ENCODE peak calls at places on chromosomes 12 and 14, in four cellular contexts. S, O, V and B are unnamed samples.

GRCh38 chr14:87630808-87631207 is 362.2 kb downstream of the GALC start:
- DNase-seq in S (peak; percentile 2), O (no peak), V (no peak), B (no peak)

GRCh38 chr14:77593501-77593911 is 22.9 kb downstream of the SPTLC2 start:
- DNase-seq in S (no peak), O (no peak), V (peak; percentile 45), B (no peak)

GRCh38 chr14:99892406-99892805 is 99.2 kb downstream of the EML1 start:
- DNase-seq in S (no peak), O (no peak), V (peak; percentile 37), B (no peak)

GRCh38 chr12:51076235-51076930 is 7.0 kb downstream of the CSRNP2 start:
- DNase-seq in S (no peak), O (peak; percentile 8), V (no peak), B (no peak)

GRCh38 chr12:100672075-100672592 is 98.7 kb downstream of the GAS2L3 start:
- DNase-seq in S (peak; percentile 32), O (peak; percentile 31), V (no peak), B (no peak)

GRCh38 chr12:58189030-58189429 is 247.7 kb downstream of the ATP23 start:
- DNase-seq in S (no peak), O (no peak), V (no peak), B (no peak)

GRCh38 chr12:68977335-68977734 is 44.4 kb upstream of the CPM start:
- DNase-seq in S (no peak), O (no peak), V (no peak), B (no peak)

GRCh38 chr14:54606178-54606577 is 39.2 kb downstream of the SAMD4A start:
- DNase-seq in S (no peak), O (no peak), V (peak; percentile 47), B (peak; percentile 78)

GRCh38 chr12:90216815-90217214 is 508.2 kb upstream of the ATP2B1 start:
- DNase-seq in S (no peak), O (no peak), V (peak; percentile 29), B (no peak)

GRCh38 chr12:29702972-29703371 is 80.8 kb downstream of the TMTC1 start:
- DNase-seq in S (no peak), O (no peak), V (no peak), B (no peak)

GRCh38 chr14:37620856-37621255 is 25.4 kb downstream of the TTC6 start:
- DNase-seq in S (no peak), O (no peak), V (no peak), B (no peak)

GRCh38 chr14:61491876-61492440 is 170.6 kb downstream of the PRKCH start:
- DNase-seq in S (no peak), O (no peak), V (no peak), B (no peak)

GRCh38 chr12:11228268-11228879 is 41.1 kb downstream of the PRB3 start:
- DNase-seq in S (peak; percentile 53), O (peak; percentile 1), V (peak; percentile 54), B (no peak)

GRCh38 chr14:99726538-99727095 is 42.5 kb downstream of the CYP46A1 start:
- DNase-seq in S (no peak), O (no peak), V (no peak), B (no peak)

GRCh38 chr12:115035536-115036107 is 351.6 kb upstream of the TBX3 start:
- DNase-seq in S (no peak), O (no peak), V (no peak), B (no peak)

GRCh38 chr14:88856786-88857366 is 32.4 kb downstream of the TTC8 start:
- DNase-seq in S (no peak), O (no peak), V (peak; percentile 51), B (no peak)

GRCh38 chr14:71905860-71906259 is 26.4 kb upstream of the RGS6 start:
- DNase-seq in S (no peak), O (no peak), V (no peak), B (no peak)

GRCh38 chr12:91889970-91890369 is 255.7 kb downstream of the BTG1 start:
- DNase-seq in S (no peak), O (no peak), V (no peak), B (no peak)

GRCh38 chr14:90301580-90302181 is 30.1 kb downstream of the NRDE2 start:
- DNase-seq in S (peak; percentile 12), O (no peak), V (peak; percentile 67), B (no peak)

GRCh38 chr12:108239378-108239777 is 99.7 kb downstream of the CMKLR1 start:
- DNase-seq in S (no peak), O (no peak), V (no peak), B (no peak)

GRCh38 chr12:4685317-4685716 is 34.9 kb upstream of the GALNT8 start:
- DNase-seq in S (no peak), O (no peak), V (no peak), B (no peak)

GRCh38 chr12:51913071-51914033 is 6.0 kb downstream of the ACVRL1 start:
- DNase-seq in S (peak; percentile 75), O (no peak), V (no peak), B (peak; percentile 53)

GRCh38 chr12:111503116-111503515 is 96.0 kb downstream of the ATXN2 start:
- DNase-seq in S (no peak), O (no peak), V (no peak), B (no peak)

GRCh38 chr12:75816892-75817291 is 214.7 kb downstream of the PHLDA1 start:
- DNase-seq in S (no peak), O (no peak), V (peak; percentile 60), B (no peak)

GRCh38 chr12:83121886-83122622 is 435.3 kb downstream of the TMTC2 start:
- DNase-seq in S (no peak), O (no peak), V (no peak), B (no peak)

GRCh38 chr14:97977711-97978261 is 1180.6 kb downstream of the VRK1 start:
- DNase-seq in S (peak; percentile 12), O (peak; percentile 70), V (peak; percentile 29), B (peak; percentile 88)

GRCh38 chr14:35051796-35052195 is 5.7 kb downstream of the FAM177A1 start:
- DNase-seq in S (no peak), O (no peak), V (peak; percentile 74), B (no peak)